ENCODE peak calls at places on chromosome 2, in seven cellular contexts. N is thoracic aorta; S is lower lobe of right lung; D is foreskin keratinocyte; A is colonic mucosa; I is CD8-positive, alpha-beta memory T cell; L is AG04450. M is an unnamed sample.

GRCh38 chr2:11757101-11757500 is 10.7 kb downstream of the LPIN1 start:
- DNase-seq in D (no peak), A (no peak), L (no peak), N (no peak), S (no peak), I (no peak), M (no peak)

GRCh38 chr2:100756704-100757103 is 63.2 kb upstream of the NPAS2 start:
- DNase-seq in D (no peak), A (no peak), S (no peak), N (no peak), L (no peak), I (no peak), M (no peak)

GRCh38 chr2:223043164-223043941 is 8.6 kb upstream of the KCNE4 start:
- DNase-seq in S (no peak), L (no peak), D (no peak), I (no peak), A (no peak), N (no peak), M (peak)

GRCh38 chr2:174013310-174013751 is 48.2 kb upstream of the SP3 start:
- DNase-seq in N (no peak), D (no peak), A (no peak), L (no peak), I (no peak), S (peak), M (no peak)

GRCh38 chr2:98470851-98471255 is 26.2 kb downstream of the INPP4A start:
- DNase-seq in S (no peak), L (no peak), I (no peak), N (no peak), A (no peak), D (no peak), M (no peak)

GRCh38 chr2:43343573-43344304 is 117.3 kb upstream of the ZFP36L2 start:
- DNase-seq in L (peak), I (no peak), A (peak), S (no peak), N (peak), D (peak), M (no peak)

GRCh38 chr2:238646803-238647202 is 201.1 kb upstream of the TWIST2 start:
- DNase-seq in D (no peak), S (no peak), N (no peak), I (no peak), L (no peak), A (no peak), M (no peak)

GRCh38 chr2:30465171-30465545 is 18.1 kb downstream of the LCLAT1 start:
- DNase-seq in D (no peak), A (no peak), S (no peak), I (no peak), N (no peak), L (no peak), M (no peak)

GRCh38 chr2:11573418-11574175 is 39.8 kb downstream of the GREB1 start:
- DNase-seq in S (peak), A (no peak), I (peak), D (no peak), L (no peak), N (no peak), M (no peak)

GRCh38 chr2:235005603-235006259 is 53.9 kb downstream of the SH3BP4 start:
- DNase-seq in S (no peak), I (no peak), N (no peak), D (no peak), L (no peak), A (peak), M (no peak)

DNA sequence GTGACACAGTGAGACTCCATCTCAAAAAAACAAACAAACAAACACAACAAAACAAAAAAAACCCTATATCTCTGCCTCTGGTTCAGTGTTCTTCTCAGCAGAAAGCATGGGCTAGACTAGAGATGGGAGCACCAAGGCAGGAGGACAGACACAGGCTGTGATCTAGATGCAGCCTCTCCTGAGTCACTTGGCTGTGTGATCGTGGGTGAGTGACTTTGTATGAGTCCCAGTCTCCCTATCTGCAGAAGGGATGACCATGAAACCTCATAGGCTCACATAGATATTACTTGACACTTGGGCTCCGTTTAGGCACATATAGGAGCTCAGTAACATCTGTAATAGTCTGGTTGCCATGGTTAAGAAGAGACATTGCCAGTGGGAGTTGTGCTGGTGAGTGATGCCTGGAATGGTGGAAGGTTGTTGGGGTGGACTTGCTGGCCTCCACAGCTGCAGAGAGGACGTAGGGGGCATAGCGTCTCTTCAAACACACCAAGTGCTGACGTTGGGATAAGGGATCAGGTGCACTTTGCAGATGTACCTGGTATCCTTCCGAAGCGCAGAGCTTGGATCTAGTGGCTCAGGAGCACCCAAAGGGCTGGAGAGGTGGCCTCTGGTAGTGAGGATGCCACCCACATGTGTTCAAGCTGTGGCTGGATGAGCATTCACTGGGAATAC is 318.9 kb upstream of the HS6ST1 start:
- DNase-seq in N (no peak), I (no peak), A (peak), S (no peak), D (no peak), L (no peak), M (no peak)
- H3K27ac ChIP-seq in N (no peak), I (no peak), A (no peak), S (no peak), D (no peak), L (no peak), M (no peak)

DNA sequence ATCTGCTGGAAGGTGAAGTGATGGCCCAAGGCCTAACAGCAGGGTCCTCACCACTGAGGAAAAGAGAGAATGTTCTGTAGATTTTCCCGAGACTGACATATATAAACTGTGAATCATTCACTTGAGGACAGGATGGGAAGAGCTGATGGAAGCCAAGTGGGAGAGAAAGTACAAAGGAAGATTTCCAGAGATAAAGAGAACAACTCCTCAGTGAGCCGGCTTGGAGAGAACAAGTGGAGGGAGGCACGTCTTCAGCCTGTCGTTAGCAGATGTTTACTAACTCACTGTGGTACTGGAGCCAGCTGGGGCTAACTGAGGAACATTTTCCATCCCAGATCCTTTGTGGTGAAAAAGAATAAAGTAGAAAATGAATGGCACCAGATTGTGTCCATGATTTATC is 552.9 kb upstream of the TNP1 start:
- DNase-seq in A (no peak), N (no peak), I (no peak), L (no peak), D (no peak), S (no peak), M (no peak)
- H3K27ac ChIP-seq in A (peak), N (peak), I (no peak), L (no peak), D (no peak), S (no peak), M (no peak)

DNA sequence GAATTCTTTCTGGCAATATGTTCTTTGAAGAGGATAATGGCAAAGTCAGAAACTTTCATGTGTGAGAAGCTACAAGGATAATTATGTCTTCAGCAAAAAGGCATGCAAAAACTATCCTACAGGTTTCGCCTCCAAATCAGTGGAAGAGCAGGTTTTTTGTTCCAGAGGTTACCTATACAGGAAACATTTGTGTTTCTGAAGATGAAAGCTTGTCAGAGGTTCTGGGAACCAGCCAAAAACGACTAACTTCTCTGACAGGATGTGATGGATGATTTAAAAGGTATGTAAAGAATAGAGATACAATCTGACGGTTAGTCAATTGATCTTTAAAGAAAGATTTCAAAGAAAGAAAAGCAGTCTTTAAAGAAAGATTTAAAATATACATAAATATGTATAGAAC is 37.6 kb downstream of the RND3 start:
- DNase-seq in L (no peak), N (no peak), I (no peak), S (no peak), D (no peak), A (no peak), M (no peak)
- H3K27ac ChIP-seq in L (no peak), N (no peak), I (no peak), S (no peak), D (no peak), A (no peak), M (no peak)

DNA sequence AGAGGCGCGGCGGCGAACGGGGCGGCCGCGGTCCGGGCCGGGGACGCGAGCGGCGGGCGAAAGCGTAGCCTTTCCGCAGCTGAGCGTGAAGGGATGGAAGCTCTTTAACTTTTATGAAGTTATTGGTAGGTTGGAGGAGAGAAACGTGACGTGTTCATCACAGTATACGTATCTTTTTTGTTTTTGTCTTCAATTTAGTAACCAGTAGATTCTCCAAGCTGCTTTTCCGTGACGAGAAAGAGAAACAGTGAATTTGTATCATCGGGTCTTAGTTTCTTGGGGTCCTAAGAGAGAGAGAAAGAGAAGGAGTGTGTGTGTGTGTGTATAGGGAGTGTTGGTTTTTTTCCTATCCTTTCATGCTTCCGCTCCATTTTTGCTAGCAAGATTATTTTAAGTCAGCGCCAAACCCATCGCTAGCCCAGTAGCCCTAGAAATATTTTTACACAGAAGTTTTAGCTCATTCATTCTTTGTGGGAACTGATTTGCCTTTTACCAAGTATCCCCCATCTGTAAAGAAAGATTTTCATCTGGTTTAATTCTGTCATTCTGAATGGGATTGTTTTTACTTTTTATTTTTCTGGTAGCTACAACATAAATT is 669 bp downstream of the ATG4B start:
- DNase-seq in N (no peak), I (no peak), L (no peak), S (no peak), D (no peak), A (no peak), M (no peak)
- H3K27ac ChIP-seq in N (peak), I (peak), L (no peak), S (peak), D (no peak), A (peak), M (peak)

GRCh38 chr2:241736111-241736510 is 1.7 kb downstream of the D2HGDH start:
- DNase-seq in D (no peak), N (no peak), S (no peak), A (no peak), I (no peak), L (no peak), M (no peak)
- H3K27ac ChIP-seq in D (no peak), N (no peak), S (no peak), A (no peak), I (no peak), L (no peak), M (no peak)

DNA sequence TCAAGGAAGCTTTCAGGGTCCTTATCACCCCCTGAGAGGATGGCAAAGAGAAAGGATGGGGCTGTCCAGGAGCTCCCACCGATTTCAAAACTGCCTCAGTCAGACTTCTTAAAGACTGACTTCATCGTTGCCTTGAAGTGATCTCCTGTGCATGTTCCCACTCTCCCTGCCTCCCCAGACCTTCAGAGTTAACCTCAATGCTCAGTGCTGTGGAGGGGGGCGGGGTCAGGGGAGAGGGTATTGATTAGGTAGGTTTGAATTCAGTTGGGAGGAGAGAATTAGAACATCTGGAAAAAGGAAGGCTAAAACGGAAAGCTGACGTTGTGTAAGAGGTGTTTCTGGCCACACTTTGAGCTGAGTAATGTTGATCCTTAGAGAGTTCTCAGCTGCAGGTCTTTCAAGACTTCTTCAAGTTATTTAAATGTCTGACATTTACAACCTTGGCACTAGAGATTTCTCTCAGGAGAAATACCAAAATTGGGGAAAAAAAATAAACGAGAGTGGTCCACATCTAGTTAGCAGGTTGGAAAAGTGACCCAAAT is 134.8 kb upstream of the EPAS1 start:
- DNase-seq in S (no peak), D (no peak), I (no peak), N (no peak), L (no peak), A (no peak), M (peak)
- H3K27ac ChIP-seq in S (peak), D (no peak), I (no peak), N (peak), L (no peak), A (no peak), M (no peak)

DNA sequence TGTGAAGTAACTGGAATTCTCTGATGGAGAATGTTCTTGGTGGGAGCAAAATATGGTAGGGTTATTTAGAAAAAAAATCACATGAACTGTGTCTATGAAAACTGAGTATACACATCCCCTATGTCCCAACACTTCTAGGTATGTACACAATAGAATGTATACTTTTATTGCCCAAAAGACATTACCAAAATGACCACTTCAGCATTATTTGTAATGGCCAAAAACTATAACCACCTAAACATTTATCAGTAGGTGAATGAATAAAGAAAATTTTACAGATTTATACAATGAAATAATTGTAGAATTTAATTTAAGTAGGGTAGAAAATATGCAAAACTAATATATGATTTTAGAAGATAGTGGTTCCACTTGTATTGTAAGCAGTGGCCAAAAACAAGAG is 462.8 kb downstream of the KCNJ3 start:
- DNase-seq in I (no peak), S (no peak), L (no peak), N (no peak), D (no peak), A (no peak), M (no peak)
- H3K27ac ChIP-seq in I (no peak), S (no peak), L (no peak), N (no peak), D (no peak), A (no peak), M (no peak)

GRCh38 chr2:39512941-39513340 is 75.9 kb upstream of the MAP4K3 start:
- DNase-seq in N (no peak), S (no peak), D (no peak), I (no peak), A (no peak), L (no peak), M (no peak)
- H3K27ac ChIP-seq in N (peak), S (peak), D (no peak), I (peak), A (peak), L (peak), M (no peak)

GRCh38 chr2:109211324-109211723 is 82.3 kb downstream of the SH3RF3 start:
- DNase-seq in N (no peak), D (no peak), I (no peak), S (no peak), A (no peak), L (no peak), M (no peak)
- H3K27ac ChIP-seq in N (peak), D (no peak), I (no peak), S (no peak), A (no peak), L (no peak), M (no peak)

GRCh38 chr2:85578243-85579180 is 1.1 kb downstream of the VAMP8 start:
- DNase-seq in I (no peak), D (no peak), N (no peak), L (no peak), A (peak), S (peak), M (peak)

GRCh38 chr2:85575739-85576138 is 1.6 kb upstream of the VAMP8 start:
- DNase-seq in S (no peak), N (no peak), D (no peak), A (no peak), L (no peak), I (no peak), M (no peak)

GRCh38 chr2:85579266-85579935 is 2.0 kb downstream of the VAMP8 start:
- DNase-seq in N (no peak), D (no peak), S (peak), A (no peak), L (no peak), I (no peak), M (peak)

GRCh38 chr2:85577386-85578242 is at the start of gene VAMP8:
- DNase-seq in A (peak), I (peak), N (no peak), D (no peak), L (no peak), S (peak), M (peak)

DNA sequence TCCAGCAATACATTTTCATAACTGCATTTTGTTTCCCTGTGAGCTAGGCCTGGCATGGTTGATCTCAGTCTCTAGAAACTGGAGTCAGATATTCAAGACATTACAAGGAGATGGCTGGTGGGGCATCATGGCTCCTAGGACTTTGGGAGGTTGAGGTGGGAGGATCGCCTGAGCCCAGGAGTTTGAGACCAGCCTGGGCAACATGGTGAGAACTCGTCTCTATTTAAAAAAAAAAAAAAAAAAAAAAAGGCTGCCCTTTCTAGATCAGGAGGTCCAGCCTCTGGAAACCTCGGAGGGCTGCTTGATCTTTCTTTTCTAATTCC is 362 bp upstream of the VAMP8 start:
- DNase-seq in L (no peak), A (no peak), N (no peak), I (no peak), S (no peak), D (no peak), M (no peak)
- H3K27ac ChIP-seq in L (no peak), A (peak), N (no peak), I (peak), S (peak), D (peak), M (peak)